ENCODE peak calls at places on chromosomes 3 and 15, in nine cellular contexts. P is NCI-H1694 treated with DMSO at 0.1 percent for 48 hours, H is amygdala, C is T-helper 2 cell, W is NCI-H2107, O is left cardiac atrium, G is RPMI7951, X is T-helper 1 cell, U is AG09319. N is an unnamed sample.

GRCh38 chr3:112149136-112149535 is 16.1 kb upstream of the GCSAM start:
- DNase-seq in P (no peak), H (no peak), C (no peak), W (no peak), O (no peak), G (no peak), X (no peak), U (no peak), N (no peak)

GRCh38 chr15:50977157-50977556 is 68.7 kb downstream of the AP4E1 start:
- DNase-seq in P (no peak), H (no peak), C (no peak), W (no peak), O (no peak), G (no peak), X (no peak), U (no peak), N (no peak)

GRCh38 chr3:127373701-127374625 is 86.1 kb upstream of the PRR20G start:
- DNase-seq in P (peak), H (no peak), C (no peak), W (no peak), O (no peak), G (peak), X (no peak), U (no peak), N (no peak)

GRCh38 chr15:74610302-74610951 is 5.2 kb upstream of the CLK3 start:
- DNase-seq in P (no peak), H (no peak), C (no peak), W (no peak), O (no peak), G (no peak), X (no peak), U (no peak), N (peak)

GRCh38 chr3:15610083-15610482 is 8.5 kb downstream of the BTD start:
- DNase-seq in P (no peak), H (no peak), C (no peak), W (no peak), O (no peak), G (peak), X (no peak), U (no peak), N (peak)

GRCh38 chr15:46089438-46090044 is 454.7 kb downstream of the SQOR start:
- DNase-seq in P (no peak), H (no peak), C (no peak), W (no peak), O (no peak), G (no peak), X (no peak), U (no peak), N (no peak)

GRCh38 chr3:181329024-181329423 is 339.5 kb upstream of the DNAJC19 start:
- DNase-seq in P (no peak), H (no peak), C (no peak), W (no peak), O (no peak), G (no peak), X (no peak), U (no peak), N (no peak)

GRCh38 chr3:18237251-18238005 is 187.7 kb downstream of the SATB1 start:
- DNase-seq in P (peak), H (no peak), C (no peak), W (no peak), O (no peak), G (peak), X (no peak), U (no peak), N (no peak)

GRCh38 chr3:111735271-111735758 is 123.8 kb upstream of the PHLDB2 start:
- DNase-seq in P (no peak), H (no peak), C (no peak), W (no peak), O (no peak), G (peak), X (no peak), U (peak), N (no peak)

GRCh38 chr3:139522421-139522820 is 17.1 kb downstream of the RBP1 start:
- DNase-seq in P (peak), H (no peak), C (no peak), W (no peak), O (no peak), G (peak), X (no peak), U (no peak), N (no peak)

GRCh38 chr3:98519351-98519750 is 3.4 kb downstream of the CLDND1 start:
- DNase-seq in P (no peak), H (no peak), C (no peak), W (no peak), O (no peak), G (peak), X (no peak), U (no peak), N (no peak)

N was measured in body of pancreas.